ENCODE peak calls at places on chromosomes 12 and 14, in eight cellular contexts. Y is GM23338, B is MM.1S, R is OCI-LY7, X is HCT116, H is neural progenitor cell, T is GM23248, K is PC-3. N is an unnamed sample. For H3K4me1, the result is how much of the 10 kb centered on the place peaks cover.

GRCh38 chr12:100554608-100555077 is 18.8 kb upstream of the GAS2L3 start:
- DNase-seq in Y (peak), B (peak), R (peak), X (peak), H (peak), T (peak), K (peak), N (peak)

GRCh38 chr14:96081224-96081623 is 42.1 kb downstream of the C14orf132 start:
- DNase-seq in Y (no peak), B (no peak), R (no peak), X (no peak), H (no peak), T (no peak), K (no peak), N (no peak)

GRCh38 chr12:109291531-109292341 is 17.3 kb downstream of the FOXN4 start:
- DNase-seq in Y (peak), B (no peak), R (no peak), X (no peak), H (peak), T (peak), K (no peak), N (peak)

GRCh38 chr12:117472983-117473382 is 111.6 kb upstream of the NOS1 start:
- DNase-seq in Y (peak), B (no peak), R (no peak), X (peak), H (peak), T (peak), K (peak), N (peak)

GRCh38 chr12:3797649-3798048 is 44.7 kb upstream of the CRACR2A start:
- DNase-seq in Y (peak), B (no peak), R (no peak), X (no peak), H (no peak), T (peak), K (peak), N (no peak)

GRCh38 chr14:34356267-34356660 is 105.8 kb downstream of the SPTSSA start:
- DNase-seq in Y (no peak), B (no peak), R (no peak), X (no peak), H (no peak), T (peak), K (no peak), N (no peak)

GRCh38 chr12:89051065-89051677 is 301.1 kb downstream of the DUSP6 start:
- DNase-seq in Y (peak), B (peak), R (peak), X (peak), H (peak), T (peak), K (peak), N (peak)

GRCh38 chr12:96414637-96415036 is 14.4 kb upstream of the CDK17 start:
- DNase-seq in Y (no peak), B (no peak), R (no peak), X (no peak), H (no peak), T (no peak), K (no peak), N (no peak)

GRCh38 chr12:1003600-1004271 is 12.7 kb downstream of the ERC1 start:
- DNase-seq in Y (no peak), B (no peak), R (no peak), X (no peak), H (peak), T (no peak), K (no peak), N (no peak)

GRCh38 chr12:70748809-70749208 is 111.6 kb upstream of the PTPRB start:
- DNase-seq in Y (no peak), B (no peak), R (no peak), X (no peak), H (no peak), T (no peak), K (no peak), N (no peak)

GRCh38 chr12:53122961-53123468 is 19.7 kb downstream of the SOAT2 start:
- DNase-seq in Y (no peak), B (no peak), R (no peak), X (no peak), H (no peak), T (peak), K (no peak), N (no peak)

GRCh38 chr14:94005324-94005723 is 8.2 kb downstream of the CCDC197 start:
- DNase-seq in Y (peak), B (no peak), R (peak), X (no peak), H (no peak), T (peak), K (peak), N (no peak)

GRCh38 chr12:13211859-13212664 is 15.5 kb downstream of the EMP1 start:
- DNase-seq in Y (peak), B (peak), R (peak), X (peak), H (peak), T (peak), K (peak), N (peak)

GRCh38 chr14:56789955-56790354 is 20.3 kb downstream of the OTX2 start:
- DNase-seq in Y (no peak), B (no peak), R (no peak), X (no peak), H (no peak), T (no peak), K (no peak), N (no peak)

GRCh38 chr12:124938606-124939427 is 24.4 kb upstream of the UBC start:
- DNase-seq in Y (peak), B (peak), R (peak), X (peak), H (peak), T (peak), K (peak), N (peak)

GRCh38 chr12:93361159-93361919 is 16.4 kb upstream of the NUDT4 start:
- DNase-seq in Y (peak), B (peak), R (no peak), X (no peak), H (no peak), T (peak), K (no peak), N (no peak)

GRCh38 chr12:70317781-70318180 is 48.3 kb upstream of the KCNMB4 start:
- DNase-seq in Y (no peak), B (peak), R (peak), X (no peak), H (no peak), T (no peak), K (no peak), N (no peak)

GRCh38 chr14:39029789-39030188 is 73.2 kb downstream of the SEC23A start:
- DNase-seq in Y (no peak), B (no peak), R (no peak), X (no peak), H (no peak), T (no peak), K (no peak), N (no peak)

GRCh38 chr14:39033371-39033770 is 69.7 kb downstream of the SEC23A start:
- DNase-seq in Y (no peak), B (no peak), R (no peak), X (no peak), H (peak), T (peak), K (no peak), N (no peak)

GRCh38 chr14:39025810-39026627 is 77.0 kb downstream of the SEC23A start:
- DNase-seq in Y (no peak), B (no peak), R (no peak), X (no peak), H (no peak), T (peak), K (no peak), N (peak)

GRCh38 chr14:39028620-39029019 is 74.4 kb downstream of the SEC23A start:
- DNase-seq in Y (no peak), B (no peak), R (no peak), X (no peak), H (no peak), T (no peak), K (no peak), N (no peak)

DNA sequence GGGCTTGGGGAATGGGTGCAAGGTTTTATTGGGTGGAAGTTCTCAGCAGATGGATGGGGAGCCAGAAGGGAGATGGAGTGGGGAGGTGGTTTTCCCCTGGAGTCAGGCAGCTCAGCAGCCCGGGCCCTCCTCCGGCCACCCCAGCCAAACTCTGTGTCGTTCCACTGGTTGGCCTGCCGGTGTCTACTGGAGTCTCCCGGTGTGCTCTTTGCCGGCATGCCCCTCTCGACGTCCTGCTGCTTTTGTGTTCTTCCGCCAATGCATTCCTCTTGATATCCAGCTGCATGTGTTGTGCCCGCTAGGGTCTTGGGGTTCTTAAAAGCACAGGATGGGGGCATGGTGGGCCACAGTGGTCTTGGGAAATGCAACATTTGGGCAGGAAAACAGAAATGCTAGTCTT is 72.8 kb downstream of the SEC23A start:
- DNase-seq in Y (no peak), B (no peak), R (no peak), X (no peak), H (no peak), T (no peak), K (no peak), N (no peak)
- H3K27ac ChIP-seq in Y (no peak), B (no peak), R (no peak), X (no peak), H (no peak), T (no peak), K (no peak), N (no peak)

GRCh38 chr12:26921886-26922285 is 15.9 kb downstream of the INTS13 start:
- DNase-seq in Y (no peak), B (no peak), R (no peak), X (no peak), H (no peak), T (no peak), K (no peak), N (no peak)

GRCh38 chr12:26919216-26919555 is 18.6 kb downstream of the INTS13 start:
- DNase-seq in Y (no peak), B (no peak), R (no peak), X (no peak), H (no peak), T (no peak), K (no peak), N (no peak)

DNA sequence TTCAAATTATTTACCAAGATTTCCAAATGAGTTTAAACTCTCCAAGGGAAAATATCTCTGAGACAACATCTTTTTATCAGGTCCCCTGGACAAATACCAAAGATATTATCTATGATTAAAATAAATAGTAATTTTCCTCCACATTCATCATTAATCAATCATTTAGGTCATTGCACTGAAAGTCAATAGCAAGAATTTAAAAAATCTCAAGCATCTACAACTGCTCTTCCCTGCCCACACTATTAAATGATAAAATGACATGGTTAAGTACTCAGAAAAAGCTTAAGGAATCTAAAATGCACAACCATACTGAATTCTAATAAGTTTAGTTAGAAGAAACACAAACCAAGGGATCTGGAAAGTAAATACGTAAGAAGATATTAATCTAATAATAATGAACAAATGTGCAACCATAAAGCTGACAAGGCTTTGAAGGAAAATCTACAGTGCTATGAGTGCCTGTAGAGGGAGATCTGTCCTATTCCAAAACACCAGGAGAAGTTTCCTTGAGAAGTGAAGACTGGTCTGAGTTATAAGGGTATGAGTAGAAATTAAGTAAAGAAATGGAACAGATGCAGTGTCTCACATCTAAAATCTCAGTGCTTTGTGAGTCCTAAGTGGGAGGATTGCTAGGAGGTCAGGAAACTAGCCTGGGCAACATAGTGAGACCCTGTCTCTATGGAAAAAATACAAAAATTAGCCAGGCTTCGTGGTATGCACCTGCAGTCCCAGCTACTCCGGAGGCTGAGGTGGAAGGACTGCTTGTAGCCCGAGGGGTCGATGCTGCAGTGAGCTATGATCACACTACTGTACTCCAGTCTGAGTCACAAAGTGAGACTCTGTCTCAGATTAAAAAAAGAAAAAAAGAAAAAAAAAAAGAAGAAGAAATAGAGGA is 19.2 kb downstream of the INTS13 start:
- DNase-seq in Y (no peak), B (no peak), R (no peak), X (no peak), H (no peak), T (peak), K (no peak), N (no peak)
- TF ChIP-seq EZH2phosphoT487 in Y (no peak), B (no peak), R (no peak), X (no peak), H (no peak), T (no peak), K (no peak), N (no peak)

DNA sequence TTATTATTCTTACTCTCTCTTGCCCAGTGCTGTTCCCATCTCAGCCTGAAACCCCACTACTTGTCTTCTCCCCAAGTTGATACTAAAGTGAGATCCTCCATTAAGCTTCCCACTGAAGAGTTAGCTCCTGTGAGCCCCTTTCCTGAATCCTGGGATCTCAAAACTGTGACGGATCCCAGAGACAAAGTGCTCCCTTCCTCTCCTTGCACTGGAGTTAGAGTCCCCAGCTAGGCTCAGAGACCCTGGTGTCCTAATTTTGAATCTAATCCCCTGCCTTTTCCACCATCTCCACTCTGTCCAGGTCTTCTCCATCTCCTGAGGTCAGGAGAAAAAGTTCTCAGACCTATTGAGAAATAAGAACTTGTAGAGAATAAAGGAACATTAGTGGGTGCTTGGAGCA is 17.6 kb upstream of the TBX3 start:
- DNase-seq in Y (no peak), B (no peak), R (no peak), X (no peak), H (no peak), T (no peak), K (no peak), N (no peak)
- H3K4me1 ChIP-seq in Y (half or more), B (under half), R (under half), X (under half), H (under half), T (under half), K (under half), N (under half)

GRCh38 chr12:103858953-103859601 is 18.0 kb upstream of the NT5DC3 start:
- DNase-seq in Y (no peak), B (no peak), R (no peak), X (peak), H (no peak), T (peak), K (peak), N (peak)
- H3K27ac ChIP-seq in Y (no peak), B (no peak), R (no peak), X (peak), H (no peak), T (peak), K (peak), N (peak)

GRCh38 chr12:27967551-27968054 is 4.9 kb downstream of the PTHLH start:
- DNase-seq in Y (no peak), B (no peak), R (no peak), X (no peak), H (no peak), T (peak), K (peak), N (no peak)
- TF ChIP-seq EZH2phosphoT487 in Y (no peak), B (no peak), R (no peak), X (no peak), H (no peak), T (peak), K (no peak), N (no peak)

DNA sequence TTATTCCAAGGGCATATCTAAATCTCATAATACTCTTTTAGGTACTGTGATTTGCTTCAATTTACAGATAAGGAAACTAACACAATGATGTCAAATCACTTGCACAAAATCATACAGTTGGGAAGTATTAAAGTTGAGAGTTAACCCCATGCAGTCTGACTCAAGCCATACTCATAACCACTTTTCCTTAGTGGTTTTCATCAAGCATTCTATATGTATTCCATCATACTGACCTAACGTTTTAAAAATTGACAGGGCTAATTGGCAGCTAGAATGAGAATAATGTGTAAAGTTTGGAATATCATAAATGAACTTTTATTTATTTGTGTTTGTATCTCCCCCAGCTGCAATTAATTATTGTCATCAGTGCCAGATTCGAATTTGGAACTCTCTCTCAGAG is 20.9 kb downstream of the PUS7L start:
- DNase-seq in Y (no peak), B (no peak), R (no peak), X (no peak), H (no peak), T (peak), K (peak), N (no peak)
- H3K4me1 ChIP-seq in Y (under half), B (under half), R (under half), X (under half), H (under half), T (under half), K (under half), N (under half)

GRCh38 chr12:68403711-68404110 is 71.5 kb upstream of the MDM1 start:
- DNase-seq in Y (no peak), B (no peak), R (no peak), X (no peak), H (no peak), T (no peak), K (no peak), N (no peak)
- H3K27ac ChIP-seq in Y (no peak), B (no peak), R (no peak), X (no peak), H (no peak), T (no peak), K (no peak), N (no peak)

N was measured in hepatocyte.